ENCODE peak calls at places on chromosomes 4 and X, in six cellular contexts. I is mesenchymal stem cell, C is IMR-90, V is neuronal stem cell, K is mesendoderm, P is H1. Y is an unnamed sample.

GRCh38 chr4:122890142-122890769 is 32.1 kb downstream of the NUDT6 start:
- DNase-seq in C (no peak), I (no peak), V (no peak), P (no peak), K (no peak), Y (no peak)

GRCh38 chrX:110153900-110154299 is 151.0 kb downstream of the TMEM164 start:
- DNase-seq in K (no peak), V (no peak), I (no peak), P (no peak), C (no peak), Y (no peak)

GRCh38 chr4:143667461-143667860 is 33.0 kb downstream of the FREM3 start:
- DNase-seq in K (no peak), C (peak), V (no peak), I (no peak), P (no peak), Y (no peak)

GRCh38 chrX:101550825-101551767 is 749 bp downstream of the ARMCX1 start:
- DNase-seq in V (peak), P (peak), C (peak), K (peak), I (peak), Y (no peak)

GRCh38 chr4:101205878-101206277 is 141.4 kb downstream of the PPP3CA start:
- DNase-seq in C (peak), I (peak), V (no peak), K (peak), P (no peak), Y (peak)

GRCh38 chrX:1528186-1528883 is 8.7 kb downstream of the P2RY8 start:
- DNase-seq in I (no peak), C (no peak), P (peak), V (no peak), K (no peak), Y (no peak)

GRCh38 chrX:41085883-41086626 is 810 bp downstream of the USP9X start:
- DNase-seq in I (peak), K (peak), V (no peak), C (peak), P (peak), Y (peak)

GRCh38 chrX:96685205-96686099 is 810 bp downstream of the DIAPH2 start:
- DNase-seq in V (no peak), C (peak), K (peak), I (peak), P (peak), Y (peak)

GRCh38 chr4:41160856-41161255 is 53.5 kb downstream of the APBB2 start:
- DNase-seq in I (peak), P (no peak), K (no peak), V (no peak), C (peak), Y (no peak)

GRCh38 chr4:76616526-76616925 is 181.5 kb downstream of the SHROOM3 start:
- DNase-seq in C (no peak), K (no peak), V (no peak), P (no peak), I (no peak), Y (no peak)

GRCh38 chrX:150833454-150834056 is 64.9 kb downstream of the CD99L2 start:
- DNase-seq in K (no peak), I (no peak), C (no peak), V (no peak), P (no peak), Y (peak)

GRCh38 chrX:132786217-132786616 is 172.2 kb downstream of the HS6ST2 start:
- DNase-seq in V (no peak), C (no peak), I (peak), P (no peak), K (peak), Y (peak)

GRCh38 chr4:168421671-168422070 is 58.6 kb downstream of the DDX60L start:
- DNase-seq in P (no peak), C (peak), I (no peak), V (no peak), K (peak), Y (peak)

GRCh38 chr4:56062527-56062926 is 113.8 kb downstream of the CEP135 start:
- DNase-seq in P (no peak), C (no peak), I (no peak), V (no peak), K (no peak), Y (no peak)

GRCh38 chrX:121876316-121876715 is 828.9 kb downstream of the GLUD2 start:
- DNase-seq in K (peak), V (no peak), I (no peak), P (no peak), C (no peak), Y (no peak)

GRCh38 chrX:1212532-1212931 is at the start of gene CRLF2:
- DNase-seq in K (no peak), V (no peak), I (peak), C (no peak), P (no peak), Y (peak)

GRCh38 chr4:153204247-153205027 is at the start of gene TRIM2:
- DNase-seq in I (peak), K (peak), C (peak), P (peak), V (no peak), Y (no peak)

GRCh38 chr4:153197301-153197700 is 6.9 kb upstream of the TRIM2 start:
- DNase-seq in V (no peak), K (no peak), I (no peak), C (no peak), P (no peak), Y (no peak)

DNA sequence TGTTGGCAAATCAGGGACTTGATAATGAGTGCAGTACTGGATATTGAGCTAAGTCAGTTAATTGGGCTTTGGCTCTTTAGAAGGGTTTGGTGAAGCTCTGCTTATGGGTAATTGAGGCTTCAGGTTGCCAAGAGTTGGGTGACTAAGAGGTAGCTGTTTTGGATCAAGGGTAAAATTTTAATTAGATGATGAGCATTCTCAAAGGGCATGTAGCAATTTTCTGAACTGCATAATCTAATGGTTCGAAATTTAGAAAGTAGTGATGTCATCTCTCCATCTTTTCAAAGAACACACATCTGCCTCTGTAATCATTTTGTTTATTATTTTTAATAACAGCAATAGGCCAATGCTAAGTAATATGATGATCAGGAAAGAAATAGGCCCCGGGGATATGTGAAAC is 5.5 kb upstream of the TRIM2 start:
- DNase-seq in C (no peak), K (no peak), P (no peak), V (no peak), I (no peak), Y (no peak)
- H3K27ac ChIP-seq in C (no peak), K (no peak), P (no peak), V (no peak), I (no peak), Y (no peak)

GRCh38 chrX:13734278-13735172 is at the start of the genes OFD1 and TRAPPC2:
- DNase-seq in C (peak), P (peak), V (peak), I (peak), K (peak), Y (peak)
- H3K18ac ChIP-seq in C (peak), P (peak), V (peak), I (peak), K (peak), Y (peak)

GRCh38 chrX:47574096-47574553 is 8.1 kb upstream of the TIMP1 start:
- DNase-seq in I (peak), C (no peak), P (no peak), V (no peak), K (no peak), Y (no peak)
- H3K4me3 ChIP-seq in I (peak), C (no peak), P (peak), V (no peak), K (no peak), Y (peak)

DNA sequence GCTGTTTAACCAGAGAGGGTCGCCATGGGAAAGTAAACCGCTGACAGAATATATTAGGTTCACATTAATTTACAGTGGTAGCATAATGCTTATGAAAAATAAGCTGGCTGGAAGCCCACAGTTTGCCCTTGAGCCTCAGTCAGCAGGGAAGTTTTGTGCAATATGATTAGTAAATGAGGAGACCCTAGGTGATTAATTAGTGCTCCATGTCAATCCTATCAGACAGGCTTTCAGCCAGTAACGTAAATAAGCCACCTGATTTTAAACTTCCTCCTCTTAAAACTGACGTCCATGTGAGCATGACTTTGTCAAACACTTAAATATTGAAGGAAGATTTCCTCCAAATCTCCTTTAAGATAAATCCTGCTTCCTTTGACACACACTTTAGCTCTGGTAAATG is 134.1 kb downstream of the TSPAN5 start:
- DNase-seq in K (no peak), P (no peak), V (no peak), C (no peak), I (peak), Y (no peak)
- H3K27ac ChIP-seq in K (no peak), P (no peak), V (no peak), C (peak), I (peak), Y (no peak)

GRCh38 chr4:110193822-110194761 is 4.3 kb downstream of the ELOVL6 start:
- DNase-seq in V (peak), K (peak), C (peak), I (peak), P (peak), Y (peak)

GRCh38 chr4:110196206-110196870 is 2.1 kb downstream of the ELOVL6 start:
- DNase-seq in C (peak), I (peak), K (peak), P (peak), V (peak), Y (peak)

GRCh38 chr4:110196871-110197420 is 1.5 kb downstream of the ELOVL6 start:
- DNase-seq in K (peak), C (peak), I (no peak), P (peak), V (no peak), Y (peak)

GRCh38 chr4:110197421-110198398 is 705 bp downstream of the ELOVL6 start:
- DNase-seq in I (peak), K (peak), C (peak), V (no peak), P (peak), Y (no peak)

GRCh38 chr4:110195561-110196205 is 2.7 kb downstream of the ELOVL6 start:
- DNase-seq in I (peak), K (peak), V (no peak), C (peak), P (no peak), Y (no peak)
- H3K18ac ChIP-seq in I (peak), K (peak), V (peak), C (peak), P (peak), Y (peak)

DNA sequence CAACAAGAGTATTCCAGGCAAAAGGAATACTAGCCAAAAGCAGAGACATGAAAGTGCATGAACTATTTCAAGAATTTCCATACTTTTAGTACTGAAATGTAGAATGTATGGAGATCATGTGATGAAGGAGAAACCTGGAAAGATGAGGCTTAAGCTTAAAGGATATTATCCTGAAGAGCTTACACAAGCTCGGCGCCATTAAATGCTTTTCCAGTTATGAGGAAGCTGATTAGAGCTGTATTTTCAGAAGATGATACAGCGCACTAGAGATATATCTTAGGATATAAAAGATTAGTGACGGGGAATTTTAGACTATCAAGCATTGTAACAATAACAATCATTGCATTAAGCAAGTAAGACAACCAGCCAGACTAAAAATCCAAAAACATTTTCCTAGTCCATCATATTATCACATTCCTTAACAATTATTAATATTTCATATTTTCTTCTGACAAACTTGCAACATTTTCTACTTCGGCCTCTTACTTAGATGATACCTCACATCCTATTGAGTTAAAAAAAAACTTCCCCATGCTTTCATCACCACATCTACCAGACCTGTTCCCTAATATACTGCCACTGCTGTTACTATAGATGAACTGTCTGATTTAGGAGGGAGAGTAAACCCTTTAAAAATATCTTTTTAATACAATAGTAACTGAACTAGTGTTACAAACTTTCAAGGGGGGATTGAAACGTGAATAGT is 1.3 kb downstream of the FAM200B start:
- DNase-seq in V (no peak), I (peak), C (peak), K (no peak), P (no peak), Y (no peak)
- H3K4me3 ChIP-seq in V (peak), I (no peak), C (peak), K (peak), P (peak), Y (no peak)

Y was measured in trophoblast cell.